ENCODE peak calls at places on chromosome 9, in nine cellular contexts. T is body of pancreas, Q is B cell, J is pancreas, U is fibroblast of lung, K is GM12878, Z is A549, W is GM12865, V is K562. C is an unnamed sample.

GRCh38 chr9:12718482-12719026 is 25.4 kb downstream of the TYRP1 start:
- DNase-seq in T (no peak), Q (no peak), J (no peak), U (peak), K (no peak), Z (no peak), W (no peak), V (no peak), C (no peak)

GRCh38 chr9:88090151-88090581 is 48.1 kb downstream of the SPATA31C2 start:
- DNase-seq in T (peak), Q (no peak), J (no peak), U (peak), K (no peak), Z (no peak), W (no peak), V (no peak), C (peak)

GRCh38 chr9:123149067-123149466 is 115.6 kb downstream of the GPR21 start:
- DNase-seq in T (no peak), Q (no peak), J (no peak), U (no peak), K (no peak), Z (no peak), W (no peak), V (no peak), C (no peak)

GRCh38 chr9:105046907-105047651 is 119.1 kb upstream of the ABCA1 start:
- DNase-seq in T (peak), Q (no peak), J (no peak), U (no peak), K (no peak), Z (no peak), W (no peak), V (no peak), C (no peak)

GRCh38 chr9:116469128-116469527 is 218.0 kb upstream of the TRIM32 start:
- DNase-seq in T (no peak), Q (no peak), J (no peak), U (no peak), K (no peak), Z (no peak), W (no peak), V (no peak), C (no peak)

GRCh38 chr9:113129466-113129865 is 21.3 kb upstream of the SLC31A2 start:
- DNase-seq in T (no peak), Q (no peak), J (no peak), U (no peak), K (no peak), Z (no peak), W (no peak), V (no peak), C (no peak)

GRCh38 chr9:37471942-37472679 is 6.9 kb upstream of the ZBTB5 start:
- DNase-seq in T (no peak), Q (no peak), J (no peak), U (peak), K (no peak), Z (peak), W (no peak), V (no peak), C (peak)

GRCh38 chr9:122827759-122828090 is 663 bp downstream of the PDCL start:
- DNase-seq in T (peak), Q (no peak), J (no peak), U (no peak), K (no peak), Z (peak), W (no peak), V (no peak), C (no peak)

GRCh38 chr9:5690278-5690677 is 61.4 kb downstream of the RIC1 start:
- DNase-seq in T (no peak), Q (no peak), J (no peak), U (no peak), K (no peak), Z (no peak), W (no peak), V (no peak), C (no peak)

GRCh38 chr9:98186236-98186635 is 6.2 kb downstream of the CORO2A start:
- DNase-seq in T (no peak), Q (no peak), J (no peak), U (no peak), K (no peak), Z (no peak), W (no peak), V (no peak), C (no peak)

GRCh38 chr9:90546200-90546599 is 96.4 kb downstream of the DIRAS2 start:
- DNase-seq in T (peak), Q (no peak), J (no peak), U (peak), K (no peak), Z (peak), W (peak), V (no peak), C (peak)

GRCh38 chr9:125883548-125883947 is 136.4 kb downstream of the PBX3 start:
- DNase-seq in T (no peak), Q (no peak), J (no peak), U (peak), K (no peak), Z (no peak), W (no peak), V (no peak), C (no peak)

GRCh38 chr9:16030513-16031185 is 477.8 kb downstream of the CCDC171 start:
- DNase-seq in T (no peak), Q (no peak), J (no peak), U (peak), K (peak), Z (peak), W (peak), V (no peak), C (peak)

GRCh38 chr9:32180597-32180996 is 203.8 kb upstream of the ACO1 start:
- DNase-seq in T (no peak), Q (no peak), J (no peak), U (no peak), K (no peak), Z (no peak), W (no peak), V (no peak), C (no peak)

GRCh38 chr9:117796681-117797080 is 92.5 kb downstream of the TLR4 start:
- DNase-seq in T (no peak), Q (no peak), J (no peak), U (no peak), K (no peak), Z (no peak), W (no peak), V (no peak), C (peak)

GRCh38 chr9:106622148-106622547 is 240.8 kb upstream of the ZNF462 start:
- DNase-seq in T (no peak), Q (no peak), J (no peak), U (no peak), K (no peak), Z (no peak), W (no peak), V (no peak), C (no peak)

GRCh38 chr9:37508834-37509206 is 23.1 kb downstream of the POLR1E start:
- DNase-seq in T (no peak), Q (no peak), J (no peak), U (no peak), K (no peak), Z (no peak), W (no peak), V (no peak), C (no peak)

GRCh38 chr9:26170224-26170623 is 492.0 kb upstream of the TUSC1 start:
- DNase-seq in T (no peak), Q (no peak), J (no peak), U (no peak), K (no peak), Z (peak), W (no peak), V (no peak), C (no peak)

GRCh38 chr9:88076286-88077070 is 61.8 kb downstream of the SPATA31C2 start:
- DNase-seq in T (peak), Q (no peak), J (peak), U (peak), K (no peak), Z (peak), W (no peak), V (peak), C (peak)

GRCh38 chr9:94017939-94018531 is 62.9 kb upstream of the BARX1 start:
- DNase-seq in T (no peak), Q (no peak), J (no peak), U (peak), K (no peak), Z (no peak), W (peak), V (no peak), C (no peak)

GRCh38 chr9:111940697-111941096 is 44.1 kb downstream of the UGCG start:
- DNase-seq in T (no peak), Q (no peak), J (no peak), U (no peak), K (no peak), Z (no peak), W (no peak), V (no peak), C (no peak)

GRCh38 chr9:109894921-109895758 is 115.1 kb downstream of the PALM2AKAP2 start:
- DNase-seq in T (no peak), Q (no peak), J (no peak), U (no peak), K (peak), Z (no peak), W (peak), V (no peak), C (no peak)

GRCh38 chr9:113139225-113139829 is 11.5 kb upstream of the SLC31A2 start:
- DNase-seq in T (no peak), Q (no peak), J (no peak), U (no peak), K (no peak), Z (no peak), W (no peak), V (no peak), C (no peak)

GRCh38 chr9:125915606-125916005 is 168.4 kb downstream of the PBX3 start:
- DNase-seq in T (no peak), Q (no peak), J (no peak), U (no peak), K (no peak), Z (no peak), W (no peak), V (no peak), C (no peak)

GRCh38 chr9:72977670-72978069 is 24.8 kb upstream of the ALDH1A1 start:
- DNase-seq in T (no peak), Q (no peak), J (no peak), U (no peak), K (no peak), Z (peak), W (no peak), V (no peak), C (peak)

GRCh38 chr9:132849168-132849831 is 28.8 kb downstream of the AK8 start:
- DNase-seq in T (peak), Q (no peak), J (peak), U (peak), K (no peak), Z (no peak), W (no peak), V (no peak), C (no peak)

GRCh38 chr9:125486576-125486975 is 220.4 kb downstream of the MAPKAP1 start:
- DNase-seq in T (no peak), Q (no peak), J (no peak), U (peak), K (no peak), Z (no peak), W (no peak), V (no peak), C (no peak)

GRCh38 chr9:131255731-131256197 is 20.5 kb downstream of the FAM78A start:
- DNase-seq in T (no peak), Q (no peak), J (no peak), U (no peak), K (no peak), Z (no peak), W (peak), V (no peak), C (no peak)

GRCh38 chr9:33794560-33794959 is 801 bp upstream of the PRSS3 start:
- DNase-seq in T (peak), Q (no peak), J (no peak), U (no peak), K (no peak), Z (no peak), W (no peak), V (no peak), C (no peak)

GRCh38 chr9:70832487-70832886 is 288.9 kb downstream of the TRPM3 start:
- DNase-seq in T (no peak), Q (no peak), J (no peak), U (no peak), K (no peak), Z (no peak), W (no peak), V (no peak), C (no peak)

GRCh38 chr9:109500421-109500974 is 2.4 kb upstream of the PTPN3 start:
- DNase-seq in T (no peak), Q (no peak), J (no peak), U (no peak), K (no peak), Z (no peak), W (no peak), V (no peak), C (no peak)

DNA sequence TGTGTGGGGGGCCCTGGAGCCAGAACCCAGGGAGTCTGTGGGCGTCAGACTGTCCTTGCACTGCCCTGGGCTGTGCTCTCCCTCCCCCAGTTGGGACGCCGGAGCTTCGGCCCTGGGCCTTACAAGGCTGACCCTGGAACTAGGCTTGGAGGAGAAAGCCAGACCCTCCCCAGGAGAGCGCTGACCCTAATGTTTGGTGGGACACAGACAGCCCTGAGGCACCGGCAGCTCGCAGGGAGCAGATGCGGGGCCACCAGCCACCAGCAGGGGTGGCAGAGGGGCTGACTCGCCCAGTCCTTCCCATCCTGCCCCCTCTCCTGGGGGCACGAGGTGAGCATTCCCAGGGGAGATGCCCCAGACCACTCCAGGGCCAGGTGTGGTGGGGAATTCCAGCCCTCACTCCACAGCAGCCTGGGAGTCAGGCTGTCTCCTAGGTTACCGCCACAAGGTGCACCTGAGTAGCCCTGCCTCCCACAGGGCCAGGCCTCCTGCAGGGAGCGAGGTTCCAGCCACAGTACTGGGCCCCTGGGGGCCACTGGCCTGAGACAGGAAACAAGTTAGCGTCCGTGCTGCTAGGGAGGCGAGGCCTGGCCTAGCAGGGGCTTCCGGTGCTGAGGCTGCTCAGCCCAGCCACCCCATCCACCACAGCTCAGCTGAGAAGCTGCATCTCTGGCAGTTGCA is 134.6 kb downstream of the OLFM1 start:
- DNase-seq in T (peak), Q (no peak), J (peak), U (no peak), K (no peak), Z (no peak), W (peak), V (no peak), C (no peak)
- TF ChIP-seq CTCF in T (no peak), Q (no peak), J (no peak), U (no peak), K (no peak), Z (no peak), W (no peak), V (no peak), C (peak)

DNA sequence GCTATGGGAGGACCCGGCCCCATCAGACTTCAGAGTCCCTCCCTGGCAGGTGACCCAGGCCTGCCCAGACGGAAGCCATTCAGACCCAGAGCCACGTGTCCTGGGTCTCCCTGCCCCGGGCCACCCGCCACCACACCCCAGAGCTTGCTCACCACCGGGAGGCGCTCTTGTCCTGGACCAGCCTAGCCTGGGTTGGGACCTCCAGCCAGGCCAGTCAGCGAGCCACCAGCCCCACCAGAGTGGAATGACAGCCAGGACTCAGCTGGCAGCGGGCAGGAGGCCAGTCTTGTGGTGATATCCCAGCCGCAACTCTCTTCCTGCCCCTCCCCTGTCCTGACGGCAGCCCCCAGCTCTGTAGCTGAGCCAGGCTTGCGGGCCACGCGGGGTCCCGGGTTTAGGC is 1.7 kb upstream of the PTGDS start:
- DNase-seq in T (no peak), Q (no peak), J (no peak), U (no peak), K (no peak), Z (no peak), W (peak), V (peak), C (no peak)
- TF ChIP-seq CTCF in T (no peak), Q (no peak), J (no peak), U (no peak), K (no peak), Z (peak), W (peak), V (peak), C (peak)

GRCh38 chr9:92030367-92030766 is 80.3 kb upstream of the ROR2 start:
- DNase-seq in T (no peak), Q (no peak), J (no peak), U (no peak), K (no peak), Z (no peak), W (no peak), V (no peak), C (no peak)

GRCh38 chr9:92026206-92027002 is 76.4 kb upstream of the ROR2 start:
- DNase-seq in T (no peak), Q (no peak), J (no peak), U (no peak), K (no peak), Z (no peak), W (no peak), V (no peak), C (no peak)

GRCh38 chr9:92032891-92033290 is 82.3 kb downstream of the SPTLC1 start:
- DNase-seq in T (no peak), Q (no peak), J (no peak), U (no peak), K (no peak), Z (no peak), W (no peak), V (no peak), C (peak)

GRCh38 chr9:92033307-92033706 is 81.9 kb downstream of the SPTLC1 start:
- DNase-seq in T (no peak), Q (no peak), J (no peak), U (no peak), K (no peak), Z (no peak), W (no peak), V (no peak), C (no peak)

GRCh38 chr9:92029553-92029952 is 79.5 kb upstream of the ROR2 start:
- DNase-seq in T (no peak), Q (no peak), J (no peak), U (no peak), K (no peak), Z (no peak), W (no peak), V (no peak), C (no peak)
- TF ChIP-seq CTCF in T (no peak), Q (no peak), J (no peak), U (no peak), K (no peak), Z (peak), W (no peak), V (peak), C (no peak)

GRCh38 chr9:19629506-19629905 is 159.3 kb downstream of the SLC24A2 start:
- DNase-seq in T (no peak), Q (no peak), J (no peak), U (no peak), K (no peak), Z (no peak), W (no peak), V (no peak), C (no peak)
- TF ChIP-seq CTCF in T (no peak), Q (no peak), J (no peak), U (no peak), K (no peak), Z (no peak), W (no peak), V (no peak), C (no peak)

C was measured in MCF 10A.